ENCODE peak calls at places on chromosome 4, in ten cellular contexts. One of them, this sample, is unnamed.

GRCh38 chr4:7928711-7929505 is 10.8 kb downstream of the AFAP1 start:
- DNase-seq in Caco-2: peak
- DNase-seq in transverse colon: no peak
- DNase-seq in AG09319: no peak
- DNase-seq in cardiac fibroblast: peak
- DNase-seq in progenitor cell of endocrine pancreas: no peak
- DNase-seq in astrocyte: no peak
- DNase-seq in endothelial cell: no peak
- DNase-seq in right atrium auricular region: no peak
- DNase-seq in Peyer's patch: no peak
- DNase-seq in this sample: peak

GRCh38 chr4:64670647-64671046 is 261.4 kb upstream of the TECRL start:
- DNase-seq in Caco-2: no peak
- DNase-seq in transverse colon: no peak
- DNase-seq in AG09319: no peak
- DNase-seq in cardiac fibroblast: no peak
- DNase-seq in progenitor cell of endocrine pancreas: no peak
- DNase-seq in astrocyte: no peak
- DNase-seq in endothelial cell: no peak
- DNase-seq in right atrium auricular region: no peak
- DNase-seq in Peyer's patch: no peak
- DNase-seq in this sample: no peak

GRCh38 chr4:1448589-1449420 is 42.6 kb upstream of the NKX1-1 start:
- DNase-seq in Caco-2: no peak
- DNase-seq in transverse colon: no peak
- DNase-seq in AG09319: no peak
- DNase-seq in cardiac fibroblast: no peak
- DNase-seq in progenitor cell of endocrine pancreas: no peak
- DNase-seq in astrocyte: no peak
- DNase-seq in endothelial cell: peak
- DNase-seq in right atrium auricular region: no peak
- DNase-seq in Peyer's patch: no peak
- DNase-seq in this sample: no peak

GRCh38 chr4:72631296-72631695 is 62.3 kb upstream of the ADAMTS3 start:
- DNase-seq in Caco-2: no peak
- DNase-seq in transverse colon: no peak
- DNase-seq in AG09319: peak
- DNase-seq in cardiac fibroblast: peak
- DNase-seq in progenitor cell of endocrine pancreas: no peak
- DNase-seq in astrocyte: peak
- DNase-seq in endothelial cell: no peak
- DNase-seq in right atrium auricular region: no peak
- DNase-seq in Peyer's patch: no peak
- DNase-seq in this sample: peak

GRCh38 chr4:165384608-165385007 is 5.8 kb downstream of the CPE start:
- DNase-seq in Caco-2: peak
- DNase-seq in transverse colon: no peak
- DNase-seq in AG09319: no peak
- DNase-seq in cardiac fibroblast: peak
- DNase-seq in progenitor cell of endocrine pancreas: no peak
- DNase-seq in astrocyte: peak
- DNase-seq in endothelial cell: no peak
- DNase-seq in right atrium auricular region: no peak
- DNase-seq in Peyer's patch: no peak
- DNase-seq in this sample: no peak

GRCh38 chr4:71050809-71051208 is 57.4 kb downstream of the DCK start:
- DNase-seq in Caco-2: no peak
- DNase-seq in transverse colon: no peak
- DNase-seq in AG09319: no peak
- DNase-seq in cardiac fibroblast: peak
- DNase-seq in progenitor cell of endocrine pancreas: no peak
- DNase-seq in astrocyte: no peak
- DNase-seq in endothelial cell: no peak
- DNase-seq in right atrium auricular region: no peak
- DNase-seq in Peyer's patch: no peak
- DNase-seq in this sample: peak

GRCh38 chr4:127421418-127421817 is 211.3 kb upstream of the INTU start:
- DNase-seq in Caco-2: no peak
- DNase-seq in transverse colon: no peak
- DNase-seq in AG09319: no peak
- DNase-seq in cardiac fibroblast: no peak
- DNase-seq in progenitor cell of endocrine pancreas: no peak
- DNase-seq in astrocyte: no peak
- DNase-seq in endothelial cell: no peak
- DNase-seq in right atrium auricular region: no peak
- DNase-seq in Peyer's patch: no peak
- DNase-seq in this sample: no peak

GRCh38 chr4:25580633-25581467 is 74.8 kb upstream of the SLC34A2 start:
- DNase-seq in Caco-2: no peak
- DNase-seq in transverse colon: no peak
- DNase-seq in AG09319: no peak
- DNase-seq in cardiac fibroblast: no peak
- DNase-seq in progenitor cell of endocrine pancreas: no peak
- DNase-seq in astrocyte: no peak
- DNase-seq in endothelial cell: no peak
- DNase-seq in right atrium auricular region: no peak
- DNase-seq in Peyer's patch: no peak
- DNase-seq in this sample: no peak

GRCh38 chr4:122777846-122778501 is 45.5 kb downstream of the BBS12 start:
- DNase-seq in Caco-2: no peak
- DNase-seq in transverse colon: no peak
- DNase-seq in AG09319: peak
- DNase-seq in cardiac fibroblast: peak
- DNase-seq in progenitor cell of endocrine pancreas: no peak
- DNase-seq in astrocyte: peak
- DNase-seq in endothelial cell: no peak
- DNase-seq in right atrium auricular region: no peak
- DNase-seq in Peyer's patch: no peak
- DNase-seq in this sample: peak

GRCh38 chr4:105808459-105809041 is 86.7 kb upstream of the NPNT start:
- DNase-seq in Caco-2: peak
- DNase-seq in transverse colon: no peak
- DNase-seq in AG09319: peak
- DNase-seq in cardiac fibroblast: peak
- DNase-seq in progenitor cell of endocrine pancreas: no peak
- DNase-seq in astrocyte: peak
- DNase-seq in endothelial cell: no peak
- DNase-seq in right atrium auricular region: no peak
- DNase-seq in Peyer's patch: no peak
- DNase-seq in this sample: peak

GRCh38 chr4:109171098-109171497 is 131.4 kb downstream of the COL25A1 start:
- DNase-seq in Caco-2: no peak
- DNase-seq in transverse colon: no peak
- DNase-seq in AG09319: no peak
- DNase-seq in cardiac fibroblast: peak
- DNase-seq in progenitor cell of endocrine pancreas: no peak
- DNase-seq in astrocyte: no peak
- DNase-seq in endothelial cell: no peak
- DNase-seq in right atrium auricular region: no peak
- DNase-seq in Peyer's patch: no peak
- DNase-seq in this sample: no peak

GRCh38 chr4:181677621-181678020 is 565.6 kb upstream of the TENM3 start:
- DNase-seq in Caco-2: no peak
- DNase-seq in transverse colon: no peak
- DNase-seq in AG09319: no peak
- DNase-seq in cardiac fibroblast: no peak
- DNase-seq in progenitor cell of endocrine pancreas: no peak
- DNase-seq in astrocyte: no peak
- DNase-seq in endothelial cell: no peak
- DNase-seq in right atrium auricular region: no peak
- DNase-seq in Peyer's patch: no peak
- DNase-seq in this sample: no peak

DNA sequence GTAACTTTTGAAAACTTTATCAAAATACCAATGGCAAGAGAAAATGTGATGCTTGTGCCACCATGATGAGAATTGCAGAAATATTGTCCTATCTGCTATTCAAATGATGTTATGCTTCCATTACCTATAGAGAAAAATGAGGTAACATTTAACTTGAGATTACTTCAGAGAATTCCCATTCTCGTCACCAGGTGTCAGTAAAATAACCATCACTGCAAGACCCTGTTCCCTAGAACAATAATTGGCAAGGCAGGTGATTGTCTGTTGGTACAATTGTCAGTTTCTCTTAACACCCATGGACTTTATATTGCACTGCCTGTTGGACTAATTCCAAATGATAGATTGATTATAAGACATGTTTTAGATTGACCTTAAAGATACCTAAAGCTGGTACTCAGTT is 179.9 kb downstream of the GABRG1 start:
- DNase-seq in Caco-2: peak
- DNase-seq in transverse colon: no peak
- DNase-seq in AG09319: no peak
- DNase-seq in cardiac fibroblast: no peak
- DNase-seq in progenitor cell of endocrine pancreas: no peak
- DNase-seq in astrocyte: no peak
- DNase-seq in endothelial cell: no peak
- DNase-seq in right atrium auricular region: no peak
- DNase-seq in Peyer's patch: no peak
- DNase-seq in this sample: no peak
- TF ChIP-seq CTCF in Caco-2: peak
- TF ChIP-seq CTCF in transverse colon: no peak
- TF ChIP-seq CTCF in AG09319: no peak
- TF ChIP-seq CTCF in cardiac fibroblast: no peak
- TF ChIP-seq CTCF in progenitor cell of endocrine pancreas: no peak
- TF ChIP-seq CTCF in astrocyte: no peak
- TF ChIP-seq CTCF in endothelial cell: no peak
- TF ChIP-seq CTCF in right atrium auricular region: no peak
- TF ChIP-seq CTCF in Peyer's patch: no peak
- TF ChIP-seq CTCF in this sample: no peak

GRCh38 chr4:147094228-147094627 is 148.6 kb upstream of the TTC29 start:
- DNase-seq in Caco-2: no peak
- DNase-seq in transverse colon: no peak
- DNase-seq in AG09319: no peak
- DNase-seq in cardiac fibroblast: peak
- DNase-seq in progenitor cell of endocrine pancreas: no peak
- DNase-seq in astrocyte: no peak
- DNase-seq in endothelial cell: no peak
- DNase-seq in right atrium auricular region: no peak
- DNase-seq in Peyer's patch: no peak
- DNase-seq in this sample: no peak
- TF ChIP-seq CTCF in Caco-2: peak
- TF ChIP-seq CTCF in transverse colon: no peak
- TF ChIP-seq CTCF in AG09319: peak
- TF ChIP-seq CTCF in cardiac fibroblast: peak
- TF ChIP-seq CTCF in progenitor cell of endocrine pancreas: peak
- TF ChIP-seq CTCF in astrocyte: no peak
- TF ChIP-seq CTCF in endothelial cell: peak
- TF ChIP-seq CTCF in right atrium auricular region: peak
- TF ChIP-seq CTCF in Peyer's patch: no peak
- TF ChIP-seq CTCF in this sample: peak

DNA sequence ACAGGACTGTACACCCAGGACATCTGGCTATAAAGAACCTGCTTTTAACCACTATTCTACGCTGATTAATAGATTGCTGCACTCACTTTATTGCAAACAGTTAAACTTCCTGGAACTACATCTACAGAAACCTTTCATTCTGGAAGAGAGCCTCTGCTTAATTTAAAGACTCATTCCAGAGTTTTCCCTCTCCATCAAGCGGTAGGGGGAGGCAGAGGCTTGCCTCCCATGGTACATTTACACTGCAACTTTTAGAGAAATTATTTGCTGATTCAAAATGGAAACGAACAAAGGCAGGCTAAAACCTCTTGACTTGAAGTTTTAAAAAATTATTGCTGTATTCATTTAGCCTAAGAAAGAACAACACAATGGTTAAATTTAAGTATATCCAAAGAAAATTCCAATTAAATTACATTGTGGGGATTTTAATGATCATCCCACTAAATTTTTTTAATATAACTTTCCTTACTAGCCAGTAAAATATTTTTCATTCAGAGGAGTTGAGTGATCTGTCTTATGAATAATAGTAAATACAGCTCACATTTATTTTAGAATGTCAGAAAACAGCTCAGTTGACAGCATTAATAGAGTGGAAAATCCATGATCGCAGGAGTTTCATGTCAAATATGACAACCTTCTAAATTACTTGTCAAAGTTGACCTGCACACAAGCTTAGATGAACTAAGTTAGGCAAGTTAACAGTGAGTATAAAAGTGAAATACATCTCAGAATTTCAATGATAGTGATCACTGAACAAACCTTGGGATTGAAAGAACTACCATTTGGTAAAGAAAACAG is 46.3 kb upstream of the PCDH10 start:
- DNase-seq in Caco-2: no peak
- DNase-seq in transverse colon: no peak
- DNase-seq in AG09319: no peak
- DNase-seq in cardiac fibroblast: no peak
- DNase-seq in progenitor cell of endocrine pancreas: no peak
- DNase-seq in astrocyte: no peak
- DNase-seq in endothelial cell: no peak
- DNase-seq in right atrium auricular region: no peak
- DNase-seq in Peyer's patch: no peak
- DNase-seq in this sample: peak
- TF ChIP-seq CTCF in Caco-2: no peak
- TF ChIP-seq CTCF in transverse colon: no peak
- TF ChIP-seq CTCF in AG09319: no peak
- TF ChIP-seq CTCF in cardiac fibroblast: no peak
- TF ChIP-seq CTCF in progenitor cell of endocrine pancreas: no peak
- TF ChIP-seq CTCF in astrocyte: no peak
- TF ChIP-seq CTCF in endothelial cell: no peak
- TF ChIP-seq CTCF in right atrium auricular region: no peak
- TF ChIP-seq CTCF in Peyer's patch: no peak
- TF ChIP-seq CTCF in this sample: peak

GRCh38 chr4:98673282-98673644 is 14.9 kb upstream of the TSPAN5 start:
- DNase-seq in Caco-2: no peak
- DNase-seq in transverse colon: no peak
- DNase-seq in AG09319: no peak
- DNase-seq in cardiac fibroblast: no peak
- DNase-seq in progenitor cell of endocrine pancreas: no peak
- DNase-seq in astrocyte: no peak
- DNase-seq in endothelial cell: no peak
- DNase-seq in right atrium auricular region: no peak
- DNase-seq in Peyer's patch: no peak
- DNase-seq in this sample: no peak

GRCh38 chr4:98671131-98671530 is 12.7 kb upstream of the TSPAN5 start:
- DNase-seq in Caco-2: no peak
- DNase-seq in transverse colon: no peak
- DNase-seq in AG09319: no peak
- DNase-seq in cardiac fibroblast: no peak
- DNase-seq in progenitor cell of endocrine pancreas: no peak
- DNase-seq in astrocyte: no peak
- DNase-seq in endothelial cell: no peak
- DNase-seq in right atrium auricular region: no peak
- DNase-seq in Peyer's patch: no peak
- DNase-seq in this sample: no peak

GRCh38 chr4:98673978-98674377 is 15.6 kb upstream of the TSPAN5 start:
- DNase-seq in Caco-2: no peak
- DNase-seq in transverse colon: no peak
- DNase-seq in AG09319: no peak
- DNase-seq in cardiac fibroblast: no peak
- DNase-seq in progenitor cell of endocrine pancreas: no peak
- DNase-seq in astrocyte: peak
- DNase-seq in endothelial cell: no peak
- DNase-seq in right atrium auricular region: no peak
- DNase-seq in Peyer's patch: no peak
- DNase-seq in this sample: peak

GRCh38 chr4:98674404-98675173 is 16.2 kb upstream of the TSPAN5 start:
- DNase-seq in Caco-2: no peak
- DNase-seq in transverse colon: no peak
- DNase-seq in AG09319: no peak
- DNase-seq in cardiac fibroblast: no peak
- DNase-seq in progenitor cell of endocrine pancreas: no peak
- DNase-seq in astrocyte: no peak
- DNase-seq in endothelial cell: no peak
- DNase-seq in right atrium auricular region: no peak
- DNase-seq in Peyer's patch: no peak
- DNase-seq in this sample: no peak

GRCh38 chr4:98672583-98673281 is 14.3 kb upstream of the TSPAN5 start:
- DNase-seq in Caco-2: no peak
- DNase-seq in transverse colon: no peak
- DNase-seq in AG09319: no peak
- DNase-seq in cardiac fibroblast: no peak
- DNase-seq in progenitor cell of endocrine pancreas: no peak
- DNase-seq in astrocyte: no peak
- DNase-seq in endothelial cell: no peak
- DNase-seq in right atrium auricular region: no peak
- DNase-seq in Peyer's patch: no peak
- DNase-seq in this sample: no peak
- TF ChIP-seq CTCF in Caco-2: no peak
- TF ChIP-seq CTCF in transverse colon: no peak
- TF ChIP-seq CTCF in AG09319: no peak
- TF ChIP-seq CTCF in cardiac fibroblast: no peak
- TF ChIP-seq CTCF in progenitor cell of endocrine pancreas: no peak
- TF ChIP-seq CTCF in astrocyte: no peak
- TF ChIP-seq CTCF in endothelial cell: no peak
- TF ChIP-seq CTCF in right atrium auricular region: no peak
- TF ChIP-seq CTCF in Peyer's patch: no peak
- TF ChIP-seq CTCF in this sample: no peak

This sample was measured in HFFc6.